ENCODE peak calls at places on chromosome 4, in seven cellular contexts. O is DMS153, E is keratinocyte, M is choroid plexus epithelial cell, B is spleen, K is EL, I is astrocyte of the spinal cord. U is an unnamed sample.

GRCh38 chr4:158016511-158016910 is 156.3 kb downstream of the GASK1B start:
- DNase-seq in K (peak; percentile 32), E (no peak), M (peak; percentile 94), O (no peak), I (peak; percentile 62), B (no peak), U (peak; percentile 55)

GRCh38 chr4:174713181-174713580 is 115.9 kb downstream of the GLRA3 start:
- DNase-seq in B (no peak), O (no peak), M (peak; percentile 6), I (no peak), E (no peak), K (no peak), U (no peak)

GRCh38 chr4:61531188-61531587 is 331.1 kb downstream of the ADGRL3 start:
- DNase-seq in M (no peak), K (no peak), O (peak; percentile 58), I (no peak), B (no peak), E (no peak), U (no peak)

GRCh38 chr4:7195138-7195510 is 2.8 kb downstream of the SORCS2 start:
- DNase-seq in E (no peak), I (no peak), K (no peak), O (no peak), M (no peak), B (peak; percentile 49), U (no peak)

GRCh38 chr4:101451086-101451485 is 103.8 kb upstream of the PPP3CA start:
- DNase-seq in I (peak; percentile 68), E (no peak), B (no peak), M (no peak), K (no peak), O (no peak), U (no peak)

GRCh38 chr4:166391501-166391900 is 518.5 kb downstream of the TLL1 start:
- DNase-seq in B (no peak), I (no peak), E (no peak), M (no peak), K (no peak), O (no peak), U (no peak)

GRCh38 chr4:130600706-130601105 is 1504.8 kb downstream of the C4orf33 start:
- DNase-seq in I (no peak), K (peak; percentile 17), E (no peak), O (no peak), M (no peak), B (no peak), U (no peak)

GRCh38 chr4:48329976-48330375 is 11.4 kb upstream of the SLAIN2 start:
- DNase-seq in E (no peak), M (peak; percentile 91), B (no peak), O (no peak), I (peak; percentile 91), K (peak; percentile 90), U (peak; percentile 62)

GRCh38 chr4:13137400-13137799 is 346.7 kb downstream of the RAB28 start:
- DNase-seq in E (no peak), I (no peak), B (no peak), K (no peak), M (no peak), O (no peak), U (no peak)

GRCh38 chr4:1576961-1577814 is 106.9 kb downstream of the FAM53A start:
- DNase-seq in O (no peak), B (peak; percentile 78), M (no peak), I (no peak), K (no peak), E (no peak), U (no peak)

GRCh38 chr4:5708171-5708828 is at the start of gene EVC2:
- DNase-seq in O (no peak), M (peak; percentile 54), I (peak; percentile 59), K (peak; percentile 71), B (no peak), E (no peak), U (peak; percentile 47)

GRCh38 chr4:88616275-88616996 is 24.2 kb downstream of the HERC3 start:
- DNase-seq in I (peak; percentile 82), K (peak; percentile 83), B (no peak), M (peak; percentile 78), E (no peak), O (no peak), U (no peak)

GRCh38 chr4:61427818-61428495 is 227.8 kb downstream of the ADGRL3 start:
- DNase-seq in O (no peak), E (no peak), I (peak; percentile 29), K (no peak), M (no peak), B (no peak), U (no peak)

GRCh38 chr4:8592366-8593267 is at the start of gene CPZ:
- DNase-seq in K (peak; percentile 66), E (no peak), M (peak; percentile 55), B (no peak), O (no peak), I (peak; percentile 22), U (no peak)

GRCh38 chr4:16158504-16158852 is 67.8 kb downstream of the TAPT1 start:
- DNase-seq in I (no peak), O (no peak), B (no peak), E (no peak), K (no peak), M (no peak), U (no peak)

GRCh38 chr4:85818700-85819099 is 343.8 kb downstream of the ARHGAP24 start:
- DNase-seq in O (no peak), K (no peak), E (no peak), I (no peak), B (no peak), M (no peak), U (no peak)

GRCh38 chr4:124322234-124322831 is 390.2 kb downstream of the ANKRD50 start:
- DNase-seq in E (no peak), O (no peak), B (no peak), I (peak; percentile 66), M (peak; percentile 72), K (peak; percentile 42), U (peak; percentile 56)

GRCh38 chr4:11650801-11651596 is 222.3 kb upstream of the HS3ST1 start:
- DNase-seq in K (no peak), B (no peak), I (peak; percentile 17), M (no peak), E (no peak), O (no peak), U (no peak)

GRCh38 chr4:45855857-45856256 is 268.0 kb downstream of the GABRG1 start:
- DNase-seq in O (no peak), B (peak; percentile 17), M (no peak), E (no peak), I (no peak), K (no peak), U (no peak)

GRCh38 chr4:121270384-121270783 is 106.3 kb upstream of the TNIP3 start:
- DNase-seq in B (no peak), I (no peak), E (no peak), K (no peak), M (no peak), O (no peak), U (no peak)

GRCh38 chr4:189385579-189385978 is 555.1 kb upstream of the FRG1 start:
- DNase-seq in E (no peak), O (no peak), B (no peak), K (no peak), M (no peak), I (no peak), U (no peak)

GRCh38 chr4:89765966-89766365 is 71.0 kb downstream of the SNCA start:
- DNase-seq in I (peak; percentile 77), O (no peak), K (peak; percentile 7), E (no peak), M (peak; percentile 95), B (no peak), U (peak; percentile 65)

GRCh38 chr4:87679449-87680169 is 29.5 kb downstream of the DMP1 start:
- DNase-seq in I (peak; percentile 67), E (peak; percentile 4), O (no peak), B (no peak), K (peak; percentile 72), M (peak; percentile 88), U (peak; percentile 52)

GRCh38 chr4:87219648-87220093 is 747 bp downstream of the KLHL8 start:
- DNase-seq in B (peak; percentile 93), I (no peak), E (no peak), M (peak; percentile 72), O (no peak), K (peak; percentile 46), U (no peak)

GRCh38 chr4:26701786-26702227 is 117.9 kb downstream of the TBC1D19 start:
- DNase-seq in K (peak; percentile 27), M (no peak), O (no peak), B (no peak), I (no peak), E (no peak), U (no peak)

GRCh38 chr4:75630174-75630931 is at the start of gene CDKL2:
- DNase-seq in I (peak; percentile 62), M (peak; percentile 64), K (peak; percentile 70), O (peak; percentile 83), E (peak; percentile 42), B (peak; percentile 95), U (peak; percentile 71)

GRCh38 chr4:42706086-42706485 is 49.2 kb upstream of the ATP8A1 start:
- DNase-seq in M (no peak), I (no peak), E (no peak), O (no peak), B (no peak), K (no peak), U (no peak)

GRCh38 chr4:81482344-81482743 is 10.6 kb upstream of the RASGEF1B start:
- DNase-seq in K (no peak), B (no peak), O (no peak), E (no peak), M (no peak), I (no peak), U (no peak)

GRCh38 chr4:176354884-176355283 is 35.1 kb downstream of the SPCS3 start:
- DNase-seq in M (no peak), B (no peak), K (no peak), E (no peak), I (no peak), O (no peak), U (no peak)

GRCh38 chr4:119106036-119107000 is 29.3 kb upstream of the MYOZ2 start:
- DNase-seq in O (no peak), K (peak; percentile 44), I (no peak), M (no peak), E (no peak), B (no peak), U (peak; percentile 42)